ENCODE peak calls at places on chromosome 7, in seven cellular contexts. One of them, this sample, is unnamed.

GRCh38 chr7:54882121-54882520 is 123.1 kb upstream of the SEC61G start:
- DNase-seq in hepatocyte: no peak
- DNase-seq in GM23248: no peak
- DNase-seq in IMR-90: no peak
- DNase-seq in neuronal stem cell: no peak
- DNase-seq in A549: no peak
- DNase-seq in HepG2: no peak
- DNase-seq in this sample: no peak

GRCh38 chr7:53602817-53603418 is 567.5 kb downstream of the POM121L12 start:
- DNase-seq in hepatocyte: no peak
- DNase-seq in GM23248: no peak
- DNase-seq in IMR-90: no peak
- DNase-seq in neuronal stem cell: no peak
- DNase-seq in A549: no peak
- DNase-seq in HepG2: no peak
- DNase-seq in this sample: no peak

GRCh38 chr7:40808409-40808942 is 673.7 kb downstream of the SUGCT start:
- DNase-seq in hepatocyte: no peak
- DNase-seq in GM23248: peak; percentile 97
- DNase-seq in IMR-90: peak; percentile 90
- DNase-seq in neuronal stem cell: no peak
- DNase-seq in A549: no peak
- DNase-seq in HepG2: no peak
- DNase-seq in this sample: no peak

GRCh38 chr7:81447351-81447952 is 322.4 kb downstream of the HGF start:
- DNase-seq in hepatocyte: peak; percentile 69
- DNase-seq in GM23248: peak; percentile 71
- DNase-seq in IMR-90: peak; percentile 70
- DNase-seq in neuronal stem cell: no peak
- DNase-seq in A549: peak; percentile 21
- DNase-seq in HepG2: peak; percentile 27
- DNase-seq in this sample: peak; percentile 74

GRCh38 chr7:131302876-131303707 is 24.6 kb upstream of the MKLN1 start:
- DNase-seq in hepatocyte: peak; percentile 43
- DNase-seq in GM23248: peak; percentile 32
- DNase-seq in IMR-90: peak; percentile 23
- DNase-seq in neuronal stem cell: no peak
- DNase-seq in A549: peak; percentile 28
- DNase-seq in HepG2: peak; percentile 16
- DNase-seq in this sample: peak; percentile 69

GRCh38 chr7:48139461-48139860 is 31.8 kb upstream of the ABCA13 start:
- DNase-seq in hepatocyte: peak; percentile 25
- DNase-seq in GM23248: peak; percentile 55
- DNase-seq in IMR-90: peak; percentile 28
- DNase-seq in neuronal stem cell: no peak
- DNase-seq in A549: peak; percentile 16
- DNase-seq in HepG2: peak; percentile 72
- DNase-seq in this sample: peak; percentile 70

GRCh38 chr7:101555921-101556275 is 73.2 kb downstream of the MYL10 start:
- DNase-seq in hepatocyte: no peak
- DNase-seq in GM23248: no peak
- DNase-seq in IMR-90: no peak
- DNase-seq in neuronal stem cell: no peak
- DNase-seq in A549: no peak
- DNase-seq in HepG2: no peak
- DNase-seq in this sample: no peak

GRCh38 chr7:143434660-143435059 is 8.6 kb upstream of the TAS2R60 start:
- DNase-seq in hepatocyte: no peak
- DNase-seq in GM23248: peak; percentile 93
- DNase-seq in IMR-90: peak; percentile 41
- DNase-seq in neuronal stem cell: no peak
- DNase-seq in A549: no peak
- DNase-seq in HepG2: no peak
- DNase-seq in this sample: no peak

GRCh38 chr7:1531263-1531978 is 919 bp downstream of the MAFK start:
- DNase-seq in hepatocyte: peak; percentile 54
- DNase-seq in GM23248: peak; percentile 55
- DNase-seq in IMR-90: peak; percentile 41
- DNase-seq in neuronal stem cell: no peak
- DNase-seq in A549: no peak
- DNase-seq in HepG2: no peak
- DNase-seq in this sample: no peak

GRCh38 chr7:12321248-12321647 is 82.4 kb downstream of the VWDE start:
- DNase-seq in hepatocyte: no peak
- DNase-seq in GM23248: peak; percentile 16
- DNase-seq in IMR-90: peak; percentile 7
- DNase-seq in neuronal stem cell: no peak
- DNase-seq in A549: no peak
- DNase-seq in HepG2: no peak
- DNase-seq in this sample: no peak

GRCh38 chr7:1810961-1811849 is 141.1 kb downstream of the ELFN1 start:
- DNase-seq in hepatocyte: peak; percentile 59
- DNase-seq in GM23248: peak; percentile 44
- DNase-seq in IMR-90: peak; percentile 13
- DNase-seq in neuronal stem cell: no peak
- DNase-seq in A549: no peak
- DNase-seq in HepG2: no peak
- DNase-seq in this sample: no peak

GRCh38 chr7:94414481-94414880 is 19.8 kb downstream of the COL1A2 start:
- DNase-seq in hepatocyte: no peak
- DNase-seq in GM23248: peak; percentile 72
- DNase-seq in IMR-90: peak; percentile 77
- DNase-seq in neuronal stem cell: no peak
- DNase-seq in A549: no peak
- DNase-seq in HepG2: no peak
- DNase-seq in this sample: no peak

GRCh38 chr7:117830422-117830954 is 42.8 kb downstream of the CTTNBP2 start:
- DNase-seq in hepatocyte: no peak
- DNase-seq in GM23248: no peak
- DNase-seq in IMR-90: no peak
- DNase-seq in neuronal stem cell: no peak
- DNase-seq in A549: no peak
- DNase-seq in HepG2: no peak
- DNase-seq in this sample: no peak

GRCh38 chr7:6293202-6293601 is 20.8 kb upstream of the CYTH3 start:
- DNase-seq in hepatocyte: no peak
- DNase-seq in GM23248: no peak
- DNase-seq in IMR-90: no peak
- DNase-seq in neuronal stem cell: no peak
- DNase-seq in A549: no peak
- DNase-seq in HepG2: no peak
- DNase-seq in this sample: no peak

GRCh38 chr7:20998309-20998708 is 211.6 kb upstream of the SP8 start:
- DNase-seq in hepatocyte: peak; percentile 62
- DNase-seq in GM23248: no peak
- DNase-seq in IMR-90: no peak
- DNase-seq in neuronal stem cell: no peak
- DNase-seq in A549: no peak
- DNase-seq in HepG2: peak; percentile 52
- DNase-seq in this sample: no peak

GRCh38 chr7:50166997-50167961 is 74.2 kb upstream of the ZPBP start:
- DNase-seq in hepatocyte: no peak
- DNase-seq in GM23248: no peak
- DNase-seq in IMR-90: no peak
- DNase-seq in neuronal stem cell: no peak
- DNase-seq in A549: no peak
- DNase-seq in HepG2: no peak
- DNase-seq in this sample: no peak
- H3K4me2 ChIP-seq in hepatocyte: no peak overlapping the region
- H3K4me2 ChIP-seq in GM23248: no peak overlapping the region
- H3K4me2 ChIP-seq in IMR-90: no peak overlapping the region
- H3K4me2 ChIP-seq in neuronal stem cell: no peak overlapping the region
- H3K4me2 ChIP-seq in A549: no peak overlapping the region
- H3K4me2 ChIP-seq in HepG2: no peak overlapping the region
- H3K4me2 ChIP-seq in this sample: no peak overlapping the region

GRCh38 chr7:46972205-46972604 is 609.7 kb downstream of the TNS3 start:
- DNase-seq in hepatocyte: no peak
- DNase-seq in GM23248: peak; percentile 81
- DNase-seq in IMR-90: peak; percentile 82
- DNase-seq in neuronal stem cell: no peak
- DNase-seq in A549: no peak
- DNase-seq in HepG2: no peak
- DNase-seq in this sample: peak; percentile 1

GRCh38 chr7:46969303-46970130 is 612.4 kb downstream of the TNS3 start:
- DNase-seq in hepatocyte: no peak
- DNase-seq in GM23248: peak; percentile 82
- DNase-seq in IMR-90: peak; percentile 20
- DNase-seq in neuronal stem cell: no peak
- DNase-seq in A549: no peak
- DNase-seq in HepG2: no peak
- DNase-seq in this sample: no peak

GRCh38 chr7:46975493-46975892 is 606.4 kb downstream of the TNS3 start:
- DNase-seq in hepatocyte: no peak
- DNase-seq in GM23248: no peak
- DNase-seq in IMR-90: no peak
- DNase-seq in neuronal stem cell: no peak
- DNase-seq in A549: no peak
- DNase-seq in HepG2: no peak
- DNase-seq in this sample: no peak

GRCh38 chr7:46970131-46970430 is 611.8 kb downstream of the TNS3 start:
- DNase-seq in hepatocyte: no peak
- DNase-seq in GM23248: no peak
- DNase-seq in IMR-90: no peak
- DNase-seq in neuronal stem cell: no peak
- DNase-seq in A549: no peak
- DNase-seq in HepG2: no peak
- DNase-seq in this sample: no peak

GRCh38 chr7:46970486-46970885 is 611.4 kb downstream of the TNS3 start:
- DNase-seq in hepatocyte: no peak
- DNase-seq in GM23248: no peak
- DNase-seq in IMR-90: no peak
- DNase-seq in neuronal stem cell: no peak
- DNase-seq in A549: no peak
- DNase-seq in HepG2: no peak
- DNase-seq in this sample: no peak
- H3K4me1 ChIP-seq in hepatocyte: no peaks in the 10 kb centered on the region
- H3K4me1 ChIP-seq in GM23248: peaks cover 32% of the 10 kb centered on the region
- H3K4me1 ChIP-seq in IMR-90: no peaks in the 10 kb centered on the region
- H3K4me1 ChIP-seq in neuronal stem cell: no peaks in the 10 kb centered on the region
- H3K4me1 ChIP-seq in A549: peaks cover 4% of the 10 kb centered on the region
- H3K4me1 ChIP-seq in HepG2: no peaks in the 10 kb centered on the region
- H3K4me1 ChIP-seq in this sample: no peaks in the 10 kb centered on the region

DNA sequence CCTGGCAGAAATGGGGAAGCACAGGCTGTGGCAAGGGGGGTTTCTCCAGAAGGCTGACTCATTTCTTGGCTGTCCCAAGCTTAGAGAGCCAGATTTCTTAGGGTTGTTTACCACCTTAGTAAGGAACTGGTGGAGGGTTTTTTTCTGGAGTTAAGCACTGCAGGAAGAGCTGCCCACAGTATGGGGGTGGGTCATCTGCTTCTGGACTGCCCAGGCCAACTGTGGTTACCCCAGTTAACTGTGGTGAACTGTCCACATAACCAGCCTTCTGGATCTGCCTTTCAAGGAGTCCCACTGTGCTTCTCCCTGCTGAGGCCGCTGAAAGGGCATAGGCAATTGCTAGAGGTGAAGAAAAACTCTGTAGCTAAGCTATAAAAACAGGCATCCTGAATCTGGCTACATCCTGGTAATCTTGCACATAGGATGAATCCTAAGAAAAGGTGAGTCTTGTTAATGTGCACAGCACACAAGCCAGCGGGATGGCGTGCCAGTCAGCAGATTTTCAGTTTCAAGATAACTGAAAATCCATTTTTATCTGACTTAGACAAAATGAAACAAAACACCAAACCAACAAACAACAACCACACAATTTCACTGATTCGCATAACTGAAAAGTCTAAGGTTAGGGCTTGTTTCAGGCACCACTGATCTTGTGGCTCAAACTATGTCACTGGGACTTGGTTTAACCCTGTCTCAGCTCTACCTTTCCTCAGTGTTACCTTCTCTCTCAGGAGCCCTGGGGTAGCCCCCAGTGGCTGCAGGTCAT is 21.6 kb upstream of the TSPAN33 start:
- DNase-seq in hepatocyte: no peak
- DNase-seq in GM23248: no peak
- DNase-seq in IMR-90: peak; percentile 21
- DNase-seq in neuronal stem cell: no peak
- DNase-seq in A549: no peak
- DNase-seq in HepG2: no peak
- DNase-seq in this sample: no peak
- H3K4me2 ChIP-seq in hepatocyte: no peak overlapping the region
- H3K4me2 ChIP-seq in GM23248: no peak overlapping the region
- H3K4me2 ChIP-seq in IMR-90: no peak overlapping the region
- H3K4me2 ChIP-seq in neuronal stem cell: no peak overlapping the region
- H3K4me2 ChIP-seq in A549: no peak overlapping the region
- H3K4me2 ChIP-seq in HepG2: no peak overlapping the region
- H3K4me2 ChIP-seq in this sample: no peak overlapping the region

DNA sequence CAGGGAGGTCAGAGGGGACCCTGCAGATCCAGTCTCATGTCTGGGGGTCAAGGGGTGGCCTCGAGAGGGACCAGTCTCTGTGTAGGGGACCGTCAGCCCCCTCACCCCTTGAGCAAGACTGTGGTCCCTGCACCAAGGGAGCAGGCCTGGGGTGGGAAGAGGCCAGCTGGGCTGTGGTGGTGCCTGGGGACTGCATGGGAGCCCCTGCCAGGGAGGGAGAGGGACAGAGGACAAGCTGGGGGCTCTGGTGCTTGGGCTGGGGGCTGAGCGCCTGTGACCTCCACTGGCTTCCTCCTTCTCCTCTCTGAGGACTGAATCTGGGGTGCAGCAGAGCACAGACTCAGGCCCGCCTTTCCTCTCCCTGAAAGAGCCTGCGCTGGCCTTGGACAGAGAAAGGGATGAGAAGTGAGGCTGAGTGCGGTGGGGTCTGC is 771 bp upstream of the PILRB start:
- DNase-seq in hepatocyte: no peak
- DNase-seq in GM23248: no peak
- DNase-seq in IMR-90: no peak
- DNase-seq in neuronal stem cell: no peak
- DNase-seq in A549: no peak
- DNase-seq in HepG2: no peak
- DNase-seq in this sample: no peak
- H3K4me1 ChIP-seq in hepatocyte: no peaks in the 10 kb centered on the region
- H3K4me1 ChIP-seq in GM23248: no peaks in the 10 kb centered on the region
- H3K4me1 ChIP-seq in IMR-90: no peaks in the 10 kb centered on the region
- H3K4me1 ChIP-seq in neuronal stem cell: no peaks in the 10 kb centered on the region
- H3K4me1 ChIP-seq in A549: no peaks in the 10 kb centered on the region
- H3K4me1 ChIP-seq in HepG2: no peaks in the 10 kb centered on the region
- H3K4me1 ChIP-seq in this sample: no peaks in the 10 kb centered on the region